ENCODE peak calls at places on chromosomes 3 and 15, in ten cellular contexts. Q is RWPE1; U is activated CD4-positive, alpha-beta T cell treated with anti-CD3 and anti-CD28 coated beads, Interleukin-2, amount 50 U/mL, for 1 hour; F is GF-D8; E is ACHN; T is effector CD4-positive, alpha-beta T cell; R is neuronal stem cell; S is fibroblast of villous mesenchyme; M is NCI-H774; N is astrocyte of the hippocampus. J is an unnamed sample.

GRCh38 chr3:178255315-178255714 is 280.9 kb upstream of the KCNMB2 start:
- DNase-seq in S (peak; percentile 74), N (peak; percentile 19), Q (no peak), T (no peak), U (no peak), R (no peak), F (no peak), M (no peak), E (no peak), J (no peak)

GRCh38 chr3:101966202-101966722 is 116.9 kb downstream of the NFKBIZ start:
- DNase-seq in N (no peak), F (no peak), R (no peak), M (no peak), E (no peak), Q (no peak), U (no peak), S (no peak), T (no peak), J (no peak)

GRCh38 chr15:99096173-99096893 is 8.5 kb upstream of the SYNM start:
- DNase-seq in M (no peak), S (no peak), Q (no peak), N (no peak), F (no peak), U (no peak), T (no peak), R (no peak), E (no peak), J (no peak)

GRCh38 chr3:184059424-184059823 is 6.6 kb downstream of the HTR3C start:
- DNase-seq in M (no peak), E (no peak), U (no peak), F (no peak), Q (no peak), R (no peak), N (no peak), S (no peak), T (no peak), J (peak; percentile 45)

GRCh38 chr3:58497074-58497473 is 5.2 kb downstream of the KCTD6 start:
- DNase-seq in F (no peak), N (peak; percentile 79), E (no peak), Q (no peak), T (no peak), M (no peak), S (no peak), R (peak; percentile 74), U (no peak), J (no peak)

GRCh38 chr3:42118762-42119361 is 27.7 kb downstream of the TRAK1 start:
- DNase-seq in S (no peak), U (no peak), T (no peak), Q (peak; percentile 57), M (no peak), F (peak; percentile 28), N (peak; percentile 50), R (peak; percentile 18), E (peak; percentile 51), J (peak; percentile 49)

GRCh38 chr15:69810441-69811071 is 287.2 kb downstream of the TLE3 start:
- DNase-seq in Q (no peak), U (no peak), R (no peak), S (peak; percentile 47), E (no peak), M (no peak), T (no peak), F (no peak), N (no peak), J (no peak)

GRCh38 chr3:119625451-119626153 is 27.9 kb downstream of the PLA1A start:
- DNase-seq in T (no peak), U (no peak), F (no peak), M (no peak), S (no peak), E (no peak), R (no peak), Q (no peak), N (no peak), J (no peak)

GRCh38 chr15:72732554-72732953 is 46.5 kb downstream of the BBS4 start:
- DNase-seq in E (no peak), R (no peak), T (no peak), M (no peak), Q (no peak), F (no peak), U (no peak), N (no peak), S (no peak), J (no peak)

GRCh38 chr15:29825205-29825604 is 2.9 kb upstream of the TJP1 start:
- DNase-seq in N (no peak), M (no peak), U (no peak), S (peak; percentile 63), T (no peak), Q (no peak), R (no peak), F (peak; percentile 37), E (no peak), J (no peak)

GRCh38 chr15:26713498-26713897 is 59.4 kb downstream of the GABRB3 start:
- DNase-seq in R (no peak), E (no peak), Q (no peak), U (no peak), T (no peak), F (no peak), S (no peak), M (no peak), N (no peak), J (no peak)

GRCh38 chr15:101204744-101205535 is 46.9 kb downstream of the CHSY1 start:
- DNase-seq in T (no peak), M (no peak), U (no peak), R (no peak), N (no peak), Q (no peak), F (no peak), S (peak; percentile 69), E (no peak), J (no peak)

GRCh38 chr15:71043373-71043772 is 71.9 kb upstream of the THSD4 start:
- DNase-seq in N (no peak), S (no peak), E (peak; percentile 7), F (no peak), R (no peak), Q (peak; percentile 94), M (no peak), T (no peak), U (no peak), J (no peak)

GRCh38 chr15:98506172-98506571 is 142.2 kb upstream of the IGF1R start:
- DNase-seq in U (no peak), F (no peak), N (no peak), Q (no peak), T (no peak), R (no peak), M (no peak), S (no peak), E (no peak), J (no peak)

GRCh38 chr3:149282322-149282721 is 51.1 kb downstream of the TM4SF18 start:
- DNase-seq in E (no peak), F (no peak), U (no peak), N (no peak), Q (no peak), T (no peak), R (no peak), S (no peak), M (no peak), J (no peak)

GRCh38 chr15:32956006-32956405 is 238.2 kb downstream of the GREM1 start:
- DNase-seq in M (no peak), Q (peak; percentile 65), S (peak; percentile 68), E (peak; percentile 52), T (no peak), U (no peak), F (no peak), N (peak; percentile 81), R (peak; percentile 12), J (peak; percentile 20)

GRCh38 chr3:59341441-59341840 is 291.6 kb upstream of the CFAP20DC start:
- DNase-seq in T (no peak), S (no peak), R (no peak), N (peak; percentile 29), U (no peak), F (no peak), M (no peak), Q (no peak), E (no peak), J (no peak)

GRCh38 chr3:45776611-45777010 is 19.7 kb downstream of the SLC6A20 start:
- DNase-seq in N (no peak), E (no peak), Q (no peak), U (no peak), M (peak; percentile 3), R (no peak), S (no peak), F (no peak), T (no peak), J (no peak)

GRCh38 chr3:183193762-183194701 is 31.5 kb upstream of the LAMP3 start:
- DNase-seq in Q (no peak), F (no peak), T (no peak), N (no peak), E (no peak), U (no peak), R (no peak), S (peak; percentile 93), M (peak; percentile 82), J (no peak)

GRCh38 chr3:116877968-116878367 is 168.4 kb downstream of the TUSC7 start:
- DNase-seq in Q (no peak), R (no peak), N (no peak), T (no peak), S (no peak), M (no peak), F (no peak), E (no peak), U (no peak), J (no peak)

GRCh38 chr3:172061724-172062184 is 22.4 kb downstream of the FNDC3B start:
- DNase-seq in E (no peak), T (no peak), R (no peak), U (no peak), N (no peak), S (peak; percentile 63), M (peak; percentile 9), Q (no peak), F (peak; percentile 73), J (no peak)

GRCh38 chr3:185733980-185734724 is 90.7 kb downstream of the IGF2BP2 start:
- DNase-seq in F (peak; percentile 45), Q (peak; percentile 89), S (peak; percentile 91), U (no peak), N (peak; percentile 90), T (no peak), M (peak; percentile 35), E (peak; percentile 74), R (peak; percentile 38), J (peak; percentile 83)

GRCh38 chr3:44942202-44942921 is 33.6 kb downstream of the ZDHHC3 start:
- DNase-seq in S (peak; percentile 23), Q (peak; percentile 69), R (no peak), N (peak; percentile 46), E (peak; percentile 7), T (no peak), M (no peak), F (no peak), U (no peak), J (no peak)

GRCh38 chr15:73691398-73691797 is 7.2 kb downstream of the CD276 start:
- DNase-seq in N (peak; percentile 68), S (peak; percentile 91), U (no peak), M (no peak), T (no peak), F (no peak), Q (peak; percentile 69), E (no peak), R (no peak), J (no peak)

GRCh38 chr3:144375122-144375521 is 403.5 kb downstream of the DIPK2A start:
- DNase-seq in F (no peak), U (no peak), E (no peak), Q (no peak), S (no peak), R (no peak), M (no peak), N (no peak), T (no peak), J (no peak)

GRCh38 chr15:41215708-41216107 is 14.8 kb downstream of the EXD1 start:
- DNase-seq in U (no peak), E (no peak), M (no peak), S (no peak), Q (no peak), F (peak; percentile 62), T (no peak), R (no peak), N (no peak), J (no peak)

GRCh38 chr3:58492385-58492970 is 582 bp downstream of the KCTD6 start:
- DNase-seq in Q (peak; percentile 8), E (peak; percentile 11), R (no peak), F (no peak), N (peak; percentile 24), T (no peak), S (no peak), U (peak; percentile 9), M (peak; percentile 2), J (peak; percentile 47)

GRCh38 chr3:172530566-172530965 is 7.3 kb upstream of the TNFSF10 start:
- DNase-seq in M (no peak), E (no peak), T (no peak), F (peak; percentile 94), Q (no peak), R (no peak), S (peak; percentile 69), N (no peak), U (no peak), J (peak; percentile 79)

J was measured in erythroblast.